ENCODE peak calls at places on chromosomes 11 and 22, in six cellular contexts. D is OCI-LY7, V is neural progenitor cell, U is heart right ventricle, B is PC-9, X is lung. M is an unnamed sample. For H3K9me3, the result is how much of the 10 kb centered on the place peaks cover.

GRCh38 chr11:82747471-82747870 is 13.8 kb upstream of the FAM181B start:
- DNase-seq in D (no peak), V (no peak), U (no peak), B (peak), X (no peak), M (no peak)

GRCh38 chr11:59801981-59802638 is 8.5 kb downstream of the MRPL16 start:
- DNase-seq in D (no peak), V (peak), U (no peak), B (no peak), X (no peak), M (no peak)

GRCh38 chr11:121889931-121890330 is 226.1 kb downstream of the BLID start:
- DNase-seq in D (no peak), V (no peak), U (no peak), B (peak), X (no peak), M (no peak)

GRCh38 chr22:46297151-46297819 is 615 bp downstream of the GTSE1 start:
- DNase-seq in D (peak), V (peak), U (no peak), B (no peak), X (no peak), M (peak)

GRCh38 chr11:70623906-70624597 is 225.7 kb downstream of the CTTN start:
- DNase-seq in D (no peak), V (no peak), U (no peak), B (no peak), X (no peak), M (no peak)

GRCh38 chr22:19822301-19823117 is 32.2 kb downstream of the GNB1L start:
- DNase-seq in D (no peak), V (no peak), U (no peak), B (no peak), X (no peak), M (no peak)

GRCh38 chr11:119202554-119202953 is 3.6 kb upstream of the CBL start:
- DNase-seq in D (no peak), V (no peak), U (no peak), B (no peak), X (no peak), M (no peak)

GRCh38 chr22:46830841-46831240 is 68.4 kb downstream of the TBC1D22A start:
- DNase-seq in D (no peak), V (no peak), U (no peak), B (no peak), X (no peak), M (no peak)

GRCh38 chr11:30635401-30635989 is 49.3 kb upstream of the MPPED2 start:
- DNase-seq in D (no peak), V (peak), U (peak), B (no peak), X (no peak), M (peak)

GRCh38 chr11:93220078-93220477 is 22.3 kb upstream of the SLC36A4 start:
- DNase-seq in D (no peak), V (no peak), U (no peak), B (no peak), X (no peak), M (no peak)

GRCh38 chr11:96090711-96091110 is 166.8 kb upstream of the MTMR2 start:
- DNase-seq in D (no peak), V (no peak), U (no peak), B (peak), X (no peak), M (no peak)

GRCh38 chr11:95522871-95523270 is 266.7 kb downstream of the FAM76B start:
- DNase-seq in D (no peak), V (no peak), U (no peak), B (no peak), X (no peak), M (no peak)

GRCh38 chr11:108511851-108512474 is 13.8 kb upstream of the POGLUT3 start:
- DNase-seq in D (no peak), V (no peak), U (no peak), B (no peak), X (no peak), M (peak)

GRCh38 chr11:29518389-29519174 is 498.2 kb downstream of the KCNA4 start:
- DNase-seq in D (peak), V (peak), U (no peak), B (no peak), X (no peak), M (no peak)

GRCh38 chr11:20913113-20913512 is 243.7 kb downstream of the NELL1 start:
- DNase-seq in D (no peak), V (no peak), U (no peak), B (no peak), X (no peak), M (no peak)

GRCh38 chr11:100923555-100923954 is 206.1 kb downstream of the PGR start:
- DNase-seq in D (no peak), V (no peak), U (no peak), B (peak), X (no peak), M (no peak)

GRCh38 chr11:112693781-112694180 is 267.4 kb upstream of the NCAM1 start:
- DNase-seq in D (no peak), V (no peak), U (no peak), B (no peak), X (no peak), M (no peak)

GRCh38 chr11:115528217-115528616 is 24.0 kb upstream of the CADM1 start:
- DNase-seq in D (no peak), V (peak), U (no peak), B (no peak), X (no peak), M (no peak)

GRCh38 chr11:116731097-116731761 is 41.6 kb downstream of the BUD13 start:
- DNase-seq in D (no peak), V (peak), U (no peak), B (no peak), X (no peak), M (peak)

GRCh38 chr22:27816552-27816951 is 15.0 kb upstream of the MN1 start:
- DNase-seq in D (no peak), V (no peak), U (no peak), B (no peak), X (no peak), M (no peak)

GRCh38 chr11:28142724-28143123 is 34.5 kb downstream of the METTL15 start:
- DNase-seq in D (no peak), V (no peak), U (no peak), B (no peak), X (no peak), M (peak)

GRCh38 chr11:28140689-28141455 is 32.7 kb downstream of the METTL15 start:
- DNase-seq in D (peak), V (no peak), U (no peak), B (peak), X (no peak), M (no peak)

GRCh38 chr11:28133146-28133545 is 25.0 kb downstream of the METTL15 start:
- DNase-seq in D (no peak), V (no peak), U (no peak), B (no peak), X (no peak), M (peak)

GRCh38 chr11:28139848-28140415 is 31.7 kb downstream of the METTL15 start:
- DNase-seq in D (no peak), V (no peak), U (no peak), B (no peak), X (no peak), M (no peak)

GRCh38 chr11:28137832-28138231 is 29.6 kb downstream of the METTL15 start:
- DNase-seq in D (no peak), V (no peak), U (no peak), B (no peak), X (no peak), M (no peak)
- H3K9me3 ChIP-seq in D (under half), V (under half), U (under half), B (under half), X (under half), M (under half)

GRCh38 chr11:10654211-10655150 is 39.1 kb downstream of the IRAG1 start:
- DNase-seq in D (peak), V (peak), U (no peak), B (peak), X (no peak), M (peak)
- TF ChIP-seq CTCF in D (peak), V (peak), U (peak), B (peak), X (peak), M (peak)

GRCh38 chr22:41348964-41349484 is 32.7 kb upstream of the TEF start:
- DNase-seq in D (no peak), V (no peak), U (no peak), B (no peak), X (no peak), M (no peak)
- H3K27ac ChIP-seq in D (no peak), V (no peak), U (no peak), B (no peak), X (no peak), M (no peak)

DNA sequence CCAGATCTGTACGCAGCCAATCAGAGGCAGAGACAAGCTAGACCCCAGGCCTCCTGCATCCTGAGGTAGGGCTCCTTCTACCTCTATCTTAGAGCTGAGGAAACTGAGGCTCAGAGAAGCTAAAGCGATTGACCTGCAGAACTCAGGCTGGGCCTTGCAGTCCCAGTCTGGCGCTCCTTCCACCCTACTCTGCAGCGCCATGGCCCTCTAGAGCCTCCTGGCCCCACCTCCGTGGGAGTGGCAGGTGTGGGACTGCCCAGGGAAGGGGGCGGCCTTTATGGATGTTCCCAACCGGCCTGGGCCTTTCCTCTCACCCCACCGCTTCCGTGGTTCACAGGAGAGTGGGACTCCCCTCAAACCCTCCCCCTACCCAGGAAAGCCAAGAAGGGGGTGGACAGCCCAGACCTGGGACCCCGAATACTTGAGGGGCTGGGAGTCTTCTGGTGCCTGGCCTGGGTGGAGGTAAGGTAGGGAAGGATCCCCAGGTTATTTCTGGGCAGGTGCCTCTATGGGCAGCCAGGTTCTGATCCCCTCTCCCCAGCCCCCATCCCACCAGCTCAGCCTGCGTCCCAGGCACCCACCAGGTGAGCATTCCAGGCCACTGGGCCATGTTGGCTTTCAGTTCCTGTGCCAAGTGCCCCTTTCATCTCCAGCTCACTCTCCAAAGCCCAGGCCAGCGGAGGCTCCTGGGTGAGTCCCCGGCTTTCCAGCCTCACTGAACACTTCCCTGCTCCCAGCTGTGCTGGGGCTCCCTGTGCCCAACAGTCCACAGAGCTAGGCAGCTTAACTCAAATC is 3.0 kb downstream of the WNT11 start:
- DNase-seq in D (no peak), V (no peak), U (peak), B (no peak), X (no peak), M (no peak)
- H3K9me3 ChIP-seq in D (under half), V (under half), U (under half), B (under half), X (under half), M (under half)

GRCh38 chr22:38230108-38230825 is 28.5 kb downstream of the MAFF start:
- DNase-seq in D (peak), V (peak), U (no peak), B (no peak), X (no peak), M (peak)
- TF ChIP-seq CTCF in D (peak), V (peak), U (no peak), B (peak), X (peak), M (peak)

GRCh38 chr11:105202422-105202821 is 62.9 kb upstream of the CARD18 start:
- DNase-seq in D (no peak), V (no peak), U (no peak), B (no peak), X (no peak), M (no peak)
- H3K27ac ChIP-seq in D (no peak), V (no peak), U (no peak), B (no peak), X (no peak), M (no peak)

GRCh38 chr22:49887074-49887471 is 31.2 kb downstream of the ALG12 start:
- DNase-seq in D (no peak), V (no peak), U (no peak), B (no peak), X (no peak), M (no peak)

GRCh38 chr22:49885881-49886280 is 32.2 kb downstream of the ZBED4 start:
- DNase-seq in D (no peak), V (no peak), U (no peak), B (no peak), X (no peak), M (no peak)

GRCh38 chr22:49886346-49887073 is 31.7 kb downstream of the ALG12 start:
- DNase-seq in D (no peak), V (no peak), U (no peak), B (no peak), X (no peak), M (no peak)

GRCh38 chr22:49889071-49889470 is 29.2 kb downstream of the ALG12 start:
- DNase-seq in D (no peak), V (no peak), U (no peak), B (no peak), X (no peak), M (no peak)

DNA sequence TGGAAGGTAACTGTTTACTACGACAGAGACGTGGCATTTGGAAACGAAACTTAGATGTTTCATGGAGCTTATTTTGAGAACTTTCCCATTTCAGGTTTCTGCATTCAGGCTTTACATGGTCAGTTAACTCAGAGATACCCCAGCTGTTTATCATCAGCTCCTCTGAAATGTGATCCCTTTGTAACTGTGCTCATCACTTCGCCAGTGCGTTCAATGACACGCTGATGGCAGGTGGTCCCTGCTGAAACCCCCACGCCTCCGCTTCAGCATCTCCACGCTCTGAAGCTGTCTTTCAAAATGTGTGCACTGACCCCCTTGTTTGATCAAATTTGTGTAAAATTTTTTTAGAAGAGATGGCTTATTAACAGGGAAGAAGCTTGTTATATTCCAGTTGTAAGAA is 30.5 kb downstream of the ALG12 start:
- DNase-seq in D (no peak), V (no peak), U (no peak), B (no peak), X (no peak), M (no peak)
- H3K9me3 ChIP-seq in D (under half), V (under half), U (under half), B (under half), X (under half), M (under half)